ENCODE peak calls at places on chromosomes 2 and 18, in four cellular contexts. M, X, T and D are unnamed samples.

GRCh38 chr2:164203131-164203530 is 418.2 kb downstream of the GRB14 start:
- DNase-seq in T (no peak), M (no peak), X (no peak), D (no peak)

GRCh38 chr18:7663305-7664023 is 96.3 kb downstream of the PTPRM start:
- DNase-seq in T (no peak), M (no peak), X (no peak), D (no peak)

GRCh38 chr2:241842067-241842415 is 16.7 kb downstream of the PDCD1 start:
- DNase-seq in M (no peak), X (no peak), T (no peak), D (no peak)

GRCh38 chr2:167924556-167924955 is 322.8 kb downstream of the STK39 start:
- DNase-seq in X (no peak), T (no peak), M (no peak), D (no peak)

GRCh38 chr2:46448656-46449055 is 30.7 kb upstream of the TMEM247 start:
- DNase-seq in M (no peak), X (no peak), T (no peak), D (no peak)

GRCh38 chr18:79922971-79923411 is 28.5 kb downstream of the SLC66A2 start:
- DNase-seq in M (no peak), T (peak; percentile 12), X (no peak), D (no peak)

GRCh38 chr2:220277445-220277960 is 650.1 kb downstream of the SLC4A3 start:
- DNase-seq in X (peak; percentile 95), M (no peak), T (peak; percentile 16), D (peak; percentile 83)

GRCh38 chr2:217434183-217434620 is 568.6 kb downstream of the TNS1 start:
- DNase-seq in T (peak; percentile 95), M (peak; percentile 83), X (peak; percentile 97), D (peak; percentile 79)

GRCh38 chr2:72915076-72915906 is 2.0 kb upstream of the EMX1 start:
- DNase-seq in X (no peak), M (no peak), T (no peak), D (no peak)

GRCh38 chr2:19850056-19850455 is 51.7 kb downstream of the TTC32 start:
- DNase-seq in T (no peak), X (peak; percentile 31), M (no peak), D (no peak)

GRCh38 chr2:85395912-85396475 is 14.2 kb downstream of the CAPG start:
- DNase-seq in T (no peak), X (no peak), M (no peak), D (no peak)

GRCh38 chr2:119223521-119224390 is at the start of gene STEAP3:
- DNase-seq in T (peak; percentile 44), X (peak; percentile 22), M (peak; percentile 32), D (no peak)

GRCh38 chr2:3725458-3726250 is 22.3 kb downstream of the DCDC2C start:
- DNase-seq in T (no peak), M (no peak), X (no peak), D (no peak)

GRCh38 chr2:666441-666840 is 10.8 kb downstream of the TMEM18 start:
- DNase-seq in M (no peak), X (no peak), T (no peak), D (no peak)

GRCh38 chr2:32591669-32592463 is 36.0 kb upstream of the TTC27 start:
- DNase-seq in X (peak; percentile 30), T (no peak), M (no peak), D (no peak)

GRCh38 chr18:36899289-36899688 is 70.4 kb downstream of the KIAA1328 start:
- DNase-seq in X (peak; percentile 7), M (peak; percentile 45), T (no peak), D (no peak)

GRCh38 chr2:187552959-187553681 is 1.1 kb downstream of the TFPI start:
- DNase-seq in T (no peak), X (peak; percentile 87), M (no peak), D (no peak)

GRCh38 chr18:45566025-45566740 is 49.1 kb upstream of the SLC14A2 start:
- DNase-seq in X (peak; percentile 96), M (no peak), T (peak; percentile 64), D (peak; percentile 83)

GRCh38 chr2:164735309-164735919 is 106.2 kb downstream of the COBLL1 start:
- DNase-seq in X (no peak), M (no peak), T (no peak), D (no peak)

GRCh38 chr2:104885119-104885777 is 31.3 kb downstream of the POU3F3 start:
- DNase-seq in X (peak; percentile 3), M (no peak), T (no peak), D (no peak)

GRCh38 chr2:64737547-64737946 is 83.8 kb upstream of the SERTAD2 start:
- DNase-seq in T (no peak), M (no peak), X (no peak), D (no peak)

GRCh38 chr2:18987592-18988073 is 370.8 kb downstream of the OSR1 start:
- DNase-seq in X (peak; percentile 84), T (peak; percentile 86), M (peak; percentile 72), D (peak; percentile 59)

GRCh38 chr18:62784338-62784965 is 69.1 kb downstream of the PHLPP1 start:
- DNase-seq in M (peak; percentile 33), T (no peak), X (no peak), D (no peak)

GRCh38 chr18:77113361-77114069 is 19.1 kb downstream of the MBP start:
- DNase-seq in M (no peak), X (no peak), T (peak; percentile 12), D (no peak)

GRCh38 chr2:196702641-196703040 is 63.1 kb downstream of the CCDC150 start:
- DNase-seq in M (no peak), X (no peak), T (no peak), D (no peak)

GRCh38 chr2:230961091-230961491 is 34.8 kb upstream of the SPATA3 start:
- DNase-seq in T (no peak), X (no peak), M (no peak), D (no peak)

GRCh38 chr18:8895987-8896619 is 190.7 kb downstream of the MTCL1 start:
- DNase-seq in X (peak; percentile 15), T (no peak), M (peak; percentile 24), D (peak; percentile 91)

GRCh38 chr2:74548919-74549684 is 4.6 kb downstream of the LOXL3 start:
- DNase-seq in M (peak; percentile 38), X (peak; percentile 40), T (no peak), D (no peak)

GRCh38 chr2:235432741-235433520 is 60.9 kb upstream of the AGAP1 start:
- DNase-seq in M (no peak), X (no peak), T (peak; percentile 19), D (no peak)

GRCh38 chr2:176845718-176846117 is 366.9 kb upstream of the HNRNPA3 start:
- DNase-seq in M (no peak), T (peak; percentile 71), X (no peak), D (no peak)

GRCh38 chr2:72034353-72035095 is 113.1 kb downstream of the CYP26B1 start:
- DNase-seq in X (no peak), M (no peak), T (no peak), D (no peak)

DNA sequence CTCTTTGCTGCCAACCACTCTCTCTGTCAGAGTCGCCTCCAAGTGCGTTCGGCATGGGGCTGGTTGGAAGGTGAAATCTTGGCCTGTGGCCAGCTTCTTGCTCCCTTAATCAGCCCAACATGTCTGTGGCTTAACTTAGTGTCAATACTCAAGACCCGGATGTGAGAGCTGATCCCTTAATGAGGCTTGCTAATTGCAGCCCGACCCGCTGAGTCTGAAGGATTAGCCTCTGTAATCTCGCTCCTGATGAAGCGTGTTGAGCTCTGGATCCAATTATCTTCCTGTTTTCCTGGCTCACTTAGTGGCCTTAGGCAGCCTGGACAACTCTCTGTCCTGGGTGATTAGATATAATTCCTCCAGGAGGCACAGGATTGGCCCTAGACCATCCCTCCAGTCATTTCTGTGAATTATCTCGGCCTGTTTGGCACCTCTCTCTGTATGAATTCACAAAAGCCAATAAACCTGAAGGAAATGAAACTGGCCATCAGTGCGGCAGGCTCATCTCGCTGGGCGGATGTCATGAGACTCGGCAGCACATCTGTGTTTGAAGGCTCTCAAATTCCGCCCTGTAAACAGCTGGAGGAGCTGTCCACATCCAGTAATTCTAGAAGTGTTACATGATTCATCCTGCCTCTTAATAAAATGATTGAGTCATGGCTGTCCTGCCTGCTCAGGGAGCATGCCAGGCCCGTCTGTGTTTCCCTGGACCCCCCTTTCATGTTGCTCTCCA is 38.5 kb downstream of the ACOXL start:
- DNase-seq in M (peak; percentile 77), T (no peak), X (peak; percentile 87), D (peak; percentile 9)
- H3K4me3 ChIP-seq in M (peak overlapping the region; percentile 1), T (no peak overlapping the region), X (no peak overlapping the region), D (no peak overlapping the region)

DNA sequence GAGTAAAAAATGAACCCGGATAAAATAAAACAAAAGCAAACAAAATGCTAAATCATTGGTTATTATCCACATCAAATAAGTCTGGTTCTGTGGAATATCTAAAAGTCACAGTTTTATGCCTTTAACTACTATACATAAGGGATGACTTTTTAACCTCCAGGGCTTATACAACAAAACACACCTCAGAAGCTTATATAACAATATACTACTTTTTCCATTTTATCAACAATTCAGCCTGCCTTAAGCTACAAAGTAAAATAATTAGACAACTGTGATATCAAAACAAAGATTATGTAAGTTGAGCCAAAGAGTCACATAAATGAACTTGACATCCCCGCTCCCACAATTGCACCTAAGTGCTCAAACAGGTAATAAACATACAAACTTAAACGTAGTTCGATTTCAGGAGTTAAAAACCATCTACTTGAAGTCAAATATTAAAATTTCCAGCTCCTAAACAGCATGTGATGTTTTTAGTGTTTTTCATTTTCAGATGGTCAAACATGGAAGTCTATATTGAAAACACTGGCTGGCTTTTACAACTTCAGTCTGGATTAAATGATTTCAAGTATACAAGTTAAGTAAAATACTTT is 54.7 kb downstream of the ATIC start:
- DNase-seq in T (no peak), X (no peak), M (no peak), D (no peak)
- H3K36me3 ChIP-seq in T (no peaks in the 10 kb centered on the region), X (peaks cover 10% of the 10 kb centered on the region), M (peaks cover 98% of the 10 kb centered on the region), D (peaks cover 39% of the 10 kb centered on the region)

GRCh38 chr18:47397671-47398319 is 146.3 kb upstream of the SKOR2 start:
- DNase-seq in X (no peak), T (no peak), M (peak; percentile 4), D (no peak)
- TF ChIP-seq CTCF in X (no peak), T (no peak), M (peak; percentile 53), D (peak; percentile 15)

GRCh38 chr2:10296142-10296541 is 6.6 kb upstream of the HPCAL1 start:
- DNase-seq in T (no peak), M (no peak), X (no peak), D (no peak)
- H3K4me3 ChIP-seq in T (no peak overlapping the region), M (no peak overlapping the region), X (no peak overlapping the region), D (no peak overlapping the region)

GRCh38 chr2:26780203-26780760 is 5.6 kb upstream of the CENPA start:
- DNase-seq in T (no peak), X (no peak), M (no peak), D (no peak)

GRCh38 chr2:26778076-26778475 is 7.8 kb upstream of the CENPA start:
- DNase-seq in M (no peak), X (no peak), T (no peak), D (no peak)

GRCh38 chr2:26778507-26778906 is 7.3 kb upstream of the CENPA start:
- DNase-seq in X (no peak), T (no peak), M (no peak), D (no peak)

GRCh38 chr2:26772064-26773001 is 8.2 kb downstream of the SLC35F6 start:
- DNase-seq in T (peak; percentile 95), M (no peak), X (peak; percentile 31), D (peak; percentile 32)

GRCh38 chr2:26776195-26776594 is 9.7 kb upstream of the CENPA start:
- DNase-seq in T (no peak), M (no peak), X (no peak), D (no peak)
- H3K36me3 ChIP-seq in T (no peaks in the 10 kb centered on the region), M (peaks cover 18% of the 10 kb centered on the region), X (peaks cover 27% of the 10 kb centered on the region), D (peaks cover 48% of the 10 kb centered on the region)